ENCODE peak calls at places on chromosomes 1 and 21, in seven cellular contexts. T, V, Z, Y, G, A and E are unnamed samples.

GRCh38 chr1:78009836-78010235 is 5.1 kb downstream of the DNAJB4 start:
- DNase-seq in T (no peak), V (peak; percentile 61), Z (peak; percentile 72), Y (no peak), G (no peak), A (no peak), E (no peak)

GRCh38 chr1:220776725-220777326 is 9.9 kb upstream of the MTARC1 start:
- DNase-seq in T (peak; percentile 81), V (peak; percentile 83), Z (peak; percentile 80), Y (peak; percentile 78), G (peak; percentile 91), A (peak; percentile 52), E (peak; percentile 53)

GRCh38 chr1:2523191-2523890 is 3.1 kb downstream of the PANK4 start:
- DNase-seq in T (no peak), V (no peak), Z (no peak), Y (no peak), G (no peak), A (no peak), E (peak; percentile 41)

GRCh38 chr1:85824066-85824835 is 116.0 kb upstream of the ZNHIT6 start:
- DNase-seq in T (no peak), V (no peak), Z (no peak), Y (no peak), G (no peak), A (no peak), E (no peak)

GRCh38 chr21:38439957-38440356 is 58.3 kb downstream of the ERG start:
- DNase-seq in T (no peak), V (no peak), Z (no peak), Y (no peak), G (no peak), A (no peak), E (no peak)

GRCh38 chr1:157948547-157949152 is 44.8 kb upstream of the KIRREL1 start:
- DNase-seq in T (no peak), V (peak; percentile 60), Z (peak; percentile 56), Y (no peak), G (peak; percentile 14), A (peak; percentile 74), E (no peak)

GRCh38 chr1:8360493-8361197 is 42.7 kb downstream of the SLC45A1 start:
- DNase-seq in T (no peak), V (no peak), Z (no peak), Y (no peak), G (no peak), A (no peak), E (peak; percentile 45)

GRCh38 chr1:20980051-20980450 is 192.9 kb upstream of the HP1BP3 start:
- DNase-seq in T (no peak), V (no peak), Z (no peak), Y (no peak), G (no peak), A (no peak), E (no peak)

GRCh38 chr1:29156543-29157268 is 25.0 kb downstream of the SRSF4 start:
- DNase-seq in T (no peak), V (peak; percentile 88), Z (no peak), Y (no peak), G (peak; percentile 42), A (no peak), E (no peak)

GRCh38 chr1:75724472-75725022 is at the start of gene ACADM:
- DNase-seq in T (peak; percentile 85), V (peak; percentile 88), Z (peak; percentile 92), Y (peak; percentile 86), G (peak; percentile 85), A (peak; percentile 92), E (peak; percentile 86)

GRCh38 chr21:16767201-16767600 is 745.6 kb upstream of the CXADR start:
- DNase-seq in T (no peak), V (no peak), Z (no peak), Y (no peak), G (no peak), A (no peak), E (no peak)

GRCh38 chr1:234868296-234869147 is 258.5 kb upstream of the IRF2BP2 start:
- DNase-seq in T (no peak), V (no peak), Z (no peak), Y (no peak), G (no peak), A (no peak), E (no peak)

GRCh38 chr1:67256291-67257172 is 51.1 kb upstream of the IL12RB2 start:
- DNase-seq in T (no peak), V (peak; percentile 42), Z (peak; percentile 12), Y (peak; percentile 43), G (no peak), A (no peak), E (no peak)

GRCh38 chr1:24900486-24900849 is 29.6 kb downstream of the RUNX3 start:
- DNase-seq in T (no peak), V (no peak), Z (no peak), Y (no peak), G (no peak), A (no peak), E (no peak)

GRCh38 chr1:246682231-246682895 is 41.8 kb upstream of the SCCPDH start:
- DNase-seq in T (no peak), V (peak; percentile 16), Z (no peak), Y (no peak), G (no peak), A (no peak), E (no peak)

GRCh38 chr21:16241021-16241420 is 511.2 kb downstream of the USP25 start:
- DNase-seq in T (no peak), V (peak; percentile 9), Z (peak; percentile 7), Y (no peak), G (no peak), A (no peak), E (no peak)

GRCh38 chr1:111476761-111477309 is 3.1 kb downstream of the C1orf162 start:
- DNase-seq in T (no peak), V (no peak), Z (no peak), Y (no peak), G (no peak), A (peak; percentile 26), E (no peak)
- H3K4me1 ChIP-seq in T (no peaks in the 10 kb centered on the region), V (peaks cover 17% of the 10 kb centered on the region), Z (peaks cover 7% of the 10 kb centered on the region), Y (peaks cover 10% of the 10 kb centered on the region), G (no peaks in the 10 kb centered on the region), A (peaks cover 14% of the 10 kb centered on the region), E (no peaks in the 10 kb centered on the region)

GRCh38 chr1:201488817-201489581 is 17.9 kb downstream of the CSRP1 start:
- DNase-seq in T (no peak), V (peak; percentile 93), Z (peak; percentile 98), Y (peak; percentile 83), G (peak; percentile 73), A (no peak), E (peak; percentile 92)
- H3K4me1 ChIP-seq in T (peaks cover 46% of the 10 kb centered on the region), V (peaks cover 55% of the 10 kb centered on the region), Z (peaks cover 40% of the 10 kb centered on the region), Y (peaks cover 83% of the 10 kb centered on the region), G (peaks cover 22% of the 10 kb centered on the region), A (no peaks in the 10 kb centered on the region), E (peaks cover 41% of the 10 kb centered on the region)

DNA sequence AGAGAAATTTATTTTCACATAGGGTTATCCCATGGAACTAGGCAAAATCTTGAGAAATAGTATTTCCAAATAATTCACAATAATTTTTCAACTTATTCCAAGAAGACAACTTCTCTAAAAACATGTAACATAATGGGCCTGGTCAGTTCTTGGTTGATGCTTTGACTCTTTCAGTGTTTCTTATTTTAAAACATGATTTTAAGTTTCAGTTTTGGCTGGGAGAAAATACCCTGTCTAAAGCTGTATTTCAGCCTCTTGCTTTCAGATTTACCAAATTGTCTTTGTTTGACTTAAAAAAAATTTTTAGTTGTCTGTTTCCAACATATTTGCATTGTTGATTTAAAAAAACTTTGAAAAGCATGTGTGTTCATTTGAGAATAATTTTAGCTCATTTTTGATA is 5.1 kb downstream of the OR2T4 start:
- DNase-seq in T (no peak), V (no peak), Z (no peak), Y (no peak), G (no peak), A (peak; percentile 52), E (no peak)
- H3K4me1 ChIP-seq in T (no peaks in the 10 kb centered on the region), V (no peaks in the 10 kb centered on the region), Z (no peaks in the 10 kb centered on the region), Y (no peaks in the 10 kb centered on the region), G (no peaks in the 10 kb centered on the region), A (no peaks in the 10 kb centered on the region), E (no peaks in the 10 kb centered on the region)

GRCh38 chr1:113322439-113322838 is 67.9 kb upstream of the MAGI3 start:
- DNase-seq in T (no peak), V (no peak), Z (no peak), Y (no peak), G (no peak), A (no peak), E (no peak)

GRCh38 chr1:113320972-113321680 is 69.2 kb upstream of the MAGI3 start:
- DNase-seq in T (no peak), V (no peak), Z (no peak), Y (no peak), G (no peak), A (no peak), E (peak; percentile 14)

GRCh38 chr1:113325039-113325438 is 65.3 kb upstream of the MAGI3 start:
- DNase-seq in T (no peak), V (peak; percentile 26), Z (peak; percentile 49), Y (no peak), G (peak; percentile 21), A (no peak), E (peak; percentile 5)

GRCh38 chr1:113321761-113322387 is 68.4 kb upstream of the MAGI3 start:
- DNase-seq in T (no peak), V (peak; percentile 22), Z (no peak), Y (no peak), G (no peak), A (no peak), E (no peak)

GRCh38 chr1:113320272-113320671 is 70.0 kb upstream of the MAGI3 start:
- DNase-seq in T (no peak), V (no peak), Z (no peak), Y (no peak), G (no peak), A (no peak), E (no peak)
- H3K4me1 ChIP-seq in T (no peaks in the 10 kb centered on the region), V (no peaks in the 10 kb centered on the region), Z (peaks cover 2% of the 10 kb centered on the region), Y (no peaks in the 10 kb centered on the region), G (peaks cover 19% of the 10 kb centered on the region), A (no peaks in the 10 kb centered on the region), E (peaks cover 2% of the 10 kb centered on the region)

DNA sequence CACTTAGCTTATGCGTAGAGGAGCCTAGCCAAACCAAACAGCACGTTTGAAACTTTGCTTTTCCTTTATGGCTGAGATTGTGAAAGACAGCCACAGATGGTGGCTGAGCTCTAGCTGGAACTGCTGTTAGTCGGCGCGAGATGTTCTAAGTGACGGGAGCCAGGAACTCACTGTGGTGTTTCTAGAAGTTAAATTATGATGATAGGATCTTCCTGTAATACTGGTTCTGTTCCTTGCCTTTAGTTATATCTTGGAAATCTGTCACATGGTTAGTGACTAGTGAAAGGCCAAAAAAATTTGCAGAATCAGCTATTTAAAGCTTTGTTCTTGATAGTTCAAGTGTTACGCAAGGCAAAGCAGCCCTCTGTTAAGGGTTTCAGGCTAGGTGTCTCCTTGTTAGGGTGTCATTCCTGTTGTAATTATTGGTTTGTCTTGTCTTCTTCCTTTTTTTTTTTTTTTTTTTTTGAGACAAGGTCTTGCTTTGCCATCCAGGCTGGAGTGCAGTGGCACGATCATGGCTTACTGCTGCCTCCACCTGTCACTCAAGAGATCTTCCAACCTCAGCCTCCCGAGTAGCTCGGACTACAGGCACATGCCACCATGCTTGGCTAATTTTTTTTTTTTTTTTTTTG is 22.6 kb downstream of the AK4 start:
- DNase-seq in T (peak; percentile 63), V (peak; percentile 85), Z (peak; percentile 38), Y (peak; percentile 75), G (peak; percentile 38), A (no peak), E (no peak)
- H3K4me1 ChIP-seq in T (peaks cover 9% of the 10 kb centered on the region), V (peaks cover 14% of the 10 kb centered on the region), Z (peaks cover 16% of the 10 kb centered on the region), Y (peaks cover 25% of the 10 kb centered on the region), G (no peaks in the 10 kb centered on the region), A (no peaks in the 10 kb centered on the region), E (no peaks in the 10 kb centered on the region)

DNA sequence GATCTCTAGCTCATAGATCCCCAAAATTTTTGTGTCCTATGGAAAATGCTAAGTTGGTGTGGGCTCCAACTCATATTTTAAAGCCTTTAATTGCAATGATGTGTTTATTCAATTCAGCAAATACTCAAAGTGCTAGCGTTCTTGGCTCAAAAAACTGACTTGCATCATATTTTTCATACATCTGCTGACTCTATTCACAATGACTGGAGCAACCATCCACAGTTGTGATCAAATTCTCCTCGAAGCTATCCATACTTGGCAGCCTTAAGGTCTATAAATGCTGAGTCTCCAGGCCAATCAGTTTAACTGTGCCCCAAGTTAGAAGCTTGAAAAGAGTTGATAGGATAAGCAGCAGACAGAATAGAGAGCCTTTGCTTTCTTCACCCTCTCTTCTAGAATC is 2.9 kb upstream of the ATP1A1 start:
- DNase-seq in T (no peak), V (no peak), Z (no peak), Y (no peak), G (no peak), A (no peak), E (no peak)
- H3K4me1 ChIP-seq in T (peaks cover 4% of the 10 kb centered on the region), V (peaks cover 14% of the 10 kb centered on the region), Z (peaks cover 7% of the 10 kb centered on the region), Y (peaks cover 13% of the 10 kb centered on the region), G (peaks cover 33% of the 10 kb centered on the region), A (peaks cover 7% of the 10 kb centered on the region), E (peaks cover 18% of the 10 kb centered on the region)